ENCODE peak calls at places on chromosome X, in nine cellular contexts. V is cardiac muscle cell, R is dorsolateral prefrontal cortex, B is transverse colon, Q is BJ, Y is body of pancreas, E is fibroblast of lung, Z is omental fat pad, W is fibroblast of mammary gland. S is an unnamed sample.

GRCh38 chrX:103734125-103734760 is 23.5 kb downstream of the TMEM31 start:
- DNase-seq in V (no peak), R (no peak), B (no peak), Q (no peak), Y (no peak), E (peak), Z (no peak), W (peak), S (no peak)

GRCh38 chrX:50779694-50780093 is 34.3 kb downstream of the SHROOM4 start:
- DNase-seq in V (no peak), R (no peak), B (no peak), Q (no peak), Y (no peak), E (no peak), Z (no peak), W (no peak), S (no peak)

GRCh38 chrX:107565916-107566602 is 62.3 kb upstream of the PRPS1 start:
- DNase-seq in V (peak), R (no peak), B (no peak), Q (no peak), Y (peak), E (no peak), Z (no peak), W (peak), S (no peak)

GRCh38 chrX:52271212-52271611 is 86.5 kb downstream of the MAGED4 start:
- DNase-seq in V (peak), R (no peak), B (no peak), Q (no peak), Y (no peak), E (peak), Z (no peak), W (peak), S (no peak)

GRCh38 chrX:19888419-19888879 is 1.0 kb upstream of the SH3KBP1 start:
- DNase-seq in V (peak), R (no peak), B (no peak), Q (peak), Y (peak), E (peak), Z (no peak), W (peak), S (peak)

GRCh38 chrX:124679199-124679598 is 332.8 kb downstream of the SH2D1A start:
- DNase-seq in V (peak), R (no peak), B (no peak), Q (no peak), Y (no peak), E (no peak), Z (no peak), W (no peak), S (no peak)

GRCh38 chrX:32877592-32877991 is 333.8 kb downstream of the DMD start:
- DNase-seq in V (no peak), R (no peak), B (no peak), Q (no peak), Y (no peak), E (no peak), Z (no peak), W (no peak), S (no peak)

GRCh38 chrX:47224896-47225290 is 6.4 kb downstream of the CDK16 start:
- DNase-seq in V (no peak), R (no peak), B (no peak), Q (no peak), Y (no peak), E (no peak), Z (peak), W (no peak), S (no peak)

GRCh38 chrX:6095469-6095868 is 133.2 kb downstream of the NLGN4X start:
- DNase-seq in V (no peak), R (no peak), B (no peak), Q (no peak), Y (no peak), E (no peak), Z (no peak), W (no peak), S (no peak)

GRCh38 chrX:2823795-2824386 is 4.8 kb upstream of the GYG2 start:
- DNase-seq in V (no peak), R (no peak), B (peak), Q (no peak), Y (no peak), E (no peak), Z (no peak), W (no peak), S (no peak)

GRCh38 chrX:77910108-77910840 is at the start of gene ATP7A:
- DNase-seq in V (peak), R (peak), B (peak), Q (peak), Y (peak), E (peak), Z (peak), W (peak), S (peak)

GRCh38 chrX:97984641-97985040 is 1100.9 kb downstream of the RPA4 start:
- DNase-seq in V (no peak), R (no peak), B (no peak), Q (no peak), Y (no peak), E (no peak), Z (no peak), W (peak), S (no peak)

GRCh38 chrX:308821-309520 is 9.6 kb downstream of the GTPBP6 start:
- DNase-seq in V (no peak), R (peak), B (no peak), Q (no peak), Y (no peak), E (no peak), Z (no peak), W (no peak), S (no peak)

GRCh38 chrX:105567046-105567445 is 255.3 kb upstream of the NRK start:
- DNase-seq in V (no peak), R (no peak), B (no peak), Q (no peak), Y (no peak), E (no peak), Z (no peak), W (peak), S (no peak)

GRCh38 chrX:96835660-96836289 is 47.9 kb upstream of the RPA4 start:
- DNase-seq in V (no peak), R (no peak), B (no peak), Q (no peak), Y (no peak), E (no peak), Z (no peak), W (no peak), S (no peak)

DNA sequence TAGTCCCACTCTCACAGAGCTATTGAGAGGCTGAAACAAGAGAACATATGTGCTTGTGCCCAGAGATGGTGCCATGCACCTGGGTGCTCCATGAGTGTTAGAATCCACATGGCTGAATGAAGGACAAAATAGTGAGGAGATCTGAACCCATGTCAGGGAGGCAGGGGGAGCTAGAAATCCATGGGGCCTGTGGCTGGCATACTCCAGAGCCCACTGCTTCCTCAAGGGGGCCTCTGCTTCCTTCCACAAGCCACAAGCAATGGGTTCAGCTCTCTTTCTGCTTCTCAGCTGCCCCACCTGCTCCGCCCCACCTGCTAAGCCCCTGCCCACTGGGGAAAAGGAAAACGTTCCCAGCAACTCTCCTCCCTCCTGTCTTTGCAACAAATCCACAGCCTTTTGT is 46.1 kb downstream of the PJA1 start:
- DNase-seq in V (no peak), R (no peak), B (no peak), Q (no peak), Y (no peak), E (no peak), Z (no peak), W (no peak), S (no peak)
- TF ChIP-seq CTCF in V (no peak), R (no peak), B (no peak), Q (no peak), Y (no peak), E (no peak), Z (no peak), W (no peak), S (no peak)

DNA sequence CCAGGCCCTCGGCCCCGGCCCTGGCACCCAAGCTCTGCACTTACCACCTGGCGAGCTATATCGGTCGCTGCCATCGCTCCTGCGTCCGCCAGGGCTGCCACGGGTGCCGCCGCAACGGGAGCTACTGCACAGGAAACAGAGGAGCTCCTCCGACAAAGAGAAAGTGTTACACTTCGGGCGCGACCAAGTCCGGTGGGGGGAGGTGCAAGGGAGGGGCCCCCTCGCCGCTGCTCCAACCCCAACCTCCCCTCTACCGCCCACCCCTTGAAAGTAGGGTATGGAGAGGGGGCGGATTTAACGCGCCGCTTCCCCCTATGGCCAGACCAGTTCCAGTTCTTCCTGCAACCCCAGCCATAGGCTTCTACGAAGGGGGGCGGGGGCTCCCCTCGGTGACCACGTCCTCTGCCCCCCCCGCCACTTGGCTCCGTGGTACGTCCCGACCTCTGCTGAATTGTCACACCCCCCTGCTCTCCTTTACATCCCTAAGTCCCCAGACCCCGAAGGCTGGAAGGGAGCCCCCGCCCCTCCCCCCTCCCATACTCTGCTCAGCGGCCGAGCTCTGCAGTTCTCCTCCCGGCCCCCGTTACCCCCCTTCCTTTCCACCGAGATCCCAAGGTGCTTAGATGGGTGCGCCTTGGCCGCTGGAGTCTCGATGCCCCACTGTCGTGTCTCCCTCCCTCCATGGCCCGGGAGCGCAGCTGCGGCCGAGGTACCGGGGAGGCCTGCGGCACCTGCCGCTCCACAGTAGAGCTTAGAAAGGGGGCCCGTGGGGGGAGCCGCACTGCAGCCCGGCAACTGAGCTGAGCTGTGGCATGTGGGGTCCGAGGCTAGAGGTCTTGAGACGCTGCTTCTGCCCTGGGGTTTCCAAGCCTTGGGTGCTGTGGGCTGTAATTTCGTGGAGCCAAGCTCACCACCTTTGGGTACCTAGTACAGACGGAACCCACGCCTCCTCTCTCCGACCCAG is at the start of gene SEPTIN6:
- DNase-seq in V (peak), R (peak), B (peak), Q (no peak), Y (peak), E (peak), Z (no peak), W (peak), S (peak)
- TF ChIP-seq CTCF in V (no peak), R (no peak), B (no peak), Q (no peak), Y (peak), E (no peak), Z (no peak), W (no peak), S (no peak)

GRCh38 chrX:80556148-80556547 is 135.9 kb downstream of the TENT5D start:
- DNase-seq in V (no peak), R (no peak), B (no peak), Q (no peak), Y (no peak), E (no peak), Z (no peak), W (no peak), S (no peak)

DNA sequence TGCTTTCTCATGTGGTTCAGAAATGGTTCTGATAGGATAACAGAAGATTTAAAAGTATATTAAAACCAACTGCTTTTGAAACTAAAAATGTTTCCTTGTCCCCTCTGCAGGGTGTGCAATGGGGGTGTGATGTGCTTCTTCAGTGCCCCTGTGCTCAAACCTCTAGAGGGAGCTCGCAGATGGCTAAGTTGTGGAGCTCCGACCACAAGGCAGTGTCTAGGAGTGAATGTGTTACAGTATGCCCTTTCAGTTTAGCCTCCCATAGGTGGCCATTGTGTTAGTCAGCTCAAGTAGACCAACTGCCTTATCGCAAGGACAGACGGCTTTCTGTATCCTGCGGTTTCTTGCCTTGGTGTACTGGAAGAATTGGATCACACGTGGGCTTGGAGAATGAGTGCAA is 130.5 kb downstream of the TENT5D start:
- DNase-seq in V (peak), R (no peak), B (no peak), Q (no peak), Y (no peak), E (no peak), Z (no peak), W (no peak), S (no peak)
- TF ChIP-seq CTCF in V (no peak), R (no peak), B (no peak), Q (no peak), Y (no peak), E (no peak), Z (no peak), W (no peak), S (no peak)

GRCh38 chrX:155679715-155680114 is 67.0 kb upstream of the TMLHE start:
- DNase-seq in V (no peak), R (no peak), B (no peak), Q (no peak), Y (no peak), E (no peak), Z (no peak), W (no peak), S (no peak)
- TF ChIP-seq CTCF in V (no peak), R (no peak), B (no peak), Q (no peak), Y (no peak), E (no peak), Z (no peak), W (no peak), S (no peak)

DNA sequence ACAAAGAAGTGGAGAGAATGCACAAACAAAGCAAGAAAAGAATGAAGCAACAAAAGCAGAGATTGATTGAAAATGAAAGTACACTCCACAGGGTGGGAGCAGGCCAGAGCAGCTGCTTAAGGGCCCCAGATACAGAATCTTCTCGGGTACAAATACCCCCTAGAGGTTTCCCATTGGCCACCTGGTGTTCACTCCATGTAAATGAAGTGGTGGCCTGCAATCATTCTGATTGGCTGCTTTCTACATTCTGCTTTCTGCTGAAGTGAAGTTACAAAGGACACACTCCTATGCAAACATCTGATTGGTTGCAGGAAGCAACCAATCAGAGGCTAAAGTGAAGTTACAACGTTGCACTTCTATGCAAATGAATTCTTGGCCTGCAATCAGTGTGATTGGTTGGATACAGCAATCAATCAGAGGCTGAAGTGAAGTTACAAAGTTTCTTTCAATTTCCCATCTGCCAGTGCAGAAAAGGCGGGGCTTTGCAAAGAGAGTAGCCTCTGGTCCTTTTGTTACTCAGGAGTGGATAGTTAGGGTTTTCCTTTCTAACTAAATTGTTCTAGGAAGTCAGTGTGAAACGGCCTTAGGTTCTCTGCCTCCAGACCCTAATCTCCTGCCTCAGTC is 19.0 kb upstream of the GPC4 start:
- DNase-seq in V (no peak), R (no peak), B (no peak), Q (no peak), Y (no peak), E (no peak), Z (no peak), W (no peak), S (no peak)
- TF ChIP-seq CTCF in V (no peak), R (peak), B (no peak), Q (no peak), Y (no peak), E (no peak), Z (no peak), W (no peak), S (no peak)

GRCh38 chrX:115897956-115898355 is 272.6 kb upstream of the AGTR2 start:
- DNase-seq in V (no peak), R (no peak), B (no peak), Q (no peak), Y (no peak), E (no peak), Z (no peak), W (no peak), S (no peak)

GRCh38 chrX:115896362-115896761 is 274.2 kb upstream of the AGTR2 start:
- DNase-seq in V (no peak), R (no peak), B (no peak), Q (no peak), Y (no peak), E (no peak), Z (no peak), W (no peak), S (no peak)

GRCh38 chrX:115900425-115900824 is 270.1 kb upstream of the AGTR2 start:
- DNase-seq in V (no peak), R (no peak), B (no peak), Q (no peak), Y (no peak), E (no peak), Z (no peak), W (no peak), S (peak)

GRCh38 chrX:115895678-115896329 is 274.7 kb upstream of the AGTR2 start:
- DNase-seq in V (no peak), R (no peak), B (no peak), Q (no peak), Y (no peak), E (no peak), Z (no peak), W (no peak), S (peak)

GRCh38 chrX:115898382-115899001 is 272.1 kb upstream of the AGTR2 start:
- DNase-seq in V (peak), R (peak), B (peak), Q (no peak), Y (peak), E (no peak), Z (peak), W (peak), S (peak)
- TF ChIP-seq CTCF in V (no peak), R (peak), B (no peak), Q (no peak), Y (peak), E (no peak), Z (no peak), W (peak), S (no peak)